ENCODE peak calls at places on chromosomes 5 and 9, in nine cellular contexts. One of them, this sample, is unnamed.
A peak's percentile ranks its signal among the peaks of the same experiment; 100 is the strongest.

GRCh38 chr9:76136986-76137385 is 246.5 kb downstream of the PCSK5 start:
- DNase-seq in adipocyte: peak; percentile 64
- DNase-seq in spleen: no peak
- DNase-seq in sigmoid colon: no peak
- DNase-seq in PC-9: peak; percentile 13
- DNase-seq in heart right ventricle: no peak
- DNase-seq in transverse colon: no peak
- DNase-seq in psoas muscle: no peak
- DNase-seq in IMR-90: peak; percentile 81
- DNase-seq in this sample: no peak

GRCh38 chr9:87029904-87030303 is 82.6 kb upstream of the GAS1 start:
- DNase-seq in adipocyte: no peak
- DNase-seq in spleen: no peak
- DNase-seq in sigmoid colon: no peak
- DNase-seq in PC-9: no peak
- DNase-seq in heart right ventricle: no peak
- DNase-seq in transverse colon: no peak
- DNase-seq in psoas muscle: no peak
- DNase-seq in IMR-90: no peak
- DNase-seq in this sample: no peak

GRCh38 chr5:126868961-126869451 is 92.1 kb downstream of the LMNB1 start:
- DNase-seq in adipocyte: peak; percentile 59
- DNase-seq in spleen: no peak
- DNase-seq in sigmoid colon: no peak
- DNase-seq in PC-9: no peak
- DNase-seq in heart right ventricle: peak; percentile 46
- DNase-seq in transverse colon: no peak
- DNase-seq in psoas muscle: peak; percentile 30
- DNase-seq in IMR-90: peak; percentile 45
- DNase-seq in this sample: peak; percentile 84

GRCh38 chr5:157308826-157309465 is 43.0 kb downstream of the CYFIP2 start:
- DNase-seq in adipocyte: peak; percentile 56
- DNase-seq in spleen: no peak
- DNase-seq in sigmoid colon: no peak
- DNase-seq in PC-9: no peak
- DNase-seq in heart right ventricle: no peak
- DNase-seq in transverse colon: no peak
- DNase-seq in psoas muscle: no peak
- DNase-seq in IMR-90: no peak
- DNase-seq in this sample: no peak

GRCh38 chr9:108761530-108762347 is 94.0 kb downstream of the ACTL7B start:
- DNase-seq in adipocyte: peak; percentile 81
- DNase-seq in spleen: no peak
- DNase-seq in sigmoid colon: peak; percentile 69
- DNase-seq in PC-9: peak; percentile 56
- DNase-seq in heart right ventricle: peak; percentile 29
- DNase-seq in transverse colon: peak; percentile 61
- DNase-seq in psoas muscle: peak; percentile 25
- DNase-seq in IMR-90: peak; percentile 51
- DNase-seq in this sample: peak; percentile 79

GRCh38 chr9:130877300-130877699 is 19.3 kb downstream of the QRFP start:
- DNase-seq in adipocyte: no peak
- DNase-seq in spleen: no peak
- DNase-seq in sigmoid colon: no peak
- DNase-seq in PC-9: no peak
- DNase-seq in heart right ventricle: no peak
- DNase-seq in transverse colon: no peak
- DNase-seq in psoas muscle: no peak
- DNase-seq in IMR-90: no peak
- DNase-seq in this sample: no peak

GRCh38 chr9:114207034-114207815 is 51.9 kb downstream of the COL27A1 start:
- DNase-seq in adipocyte: peak; percentile 66
- DNase-seq in spleen: peak; percentile 58
- DNase-seq in sigmoid colon: peak; percentile 79
- DNase-seq in PC-9: peak; percentile 59
- DNase-seq in heart right ventricle: peak; percentile 71
- DNase-seq in transverse colon: peak; percentile 26
- DNase-seq in psoas muscle: peak; percentile 81
- DNase-seq in IMR-90: peak; percentile 51
- DNase-seq in this sample: peak; percentile 80

GRCh38 chr5:178301641-178302040 is 69.0 kb upstream of the PHYKPL start:
- DNase-seq in adipocyte: no peak
- DNase-seq in spleen: peak; percentile 20
- DNase-seq in sigmoid colon: peak; percentile 34
- DNase-seq in PC-9: no peak
- DNase-seq in heart right ventricle: peak; percentile 2
- DNase-seq in transverse colon: no peak
- DNase-seq in psoas muscle: no peak
- DNase-seq in IMR-90: no peak
- DNase-seq in this sample: no peak

GRCh38 chr5:107466233-107466769 is 204.4 kb downstream of the EFNA5 start:
- DNase-seq in adipocyte: peak; percentile 49
- DNase-seq in spleen: no peak
- DNase-seq in sigmoid colon: no peak
- DNase-seq in PC-9: peak; percentile 77
- DNase-seq in heart right ventricle: no peak
- DNase-seq in transverse colon: no peak
- DNase-seq in psoas muscle: no peak
- DNase-seq in IMR-90: peak; percentile 66
- DNase-seq in this sample: no peak

GRCh38 chr5:91229031-91229623 is 154.0 kb downstream of the ARRDC3 start:
- DNase-seq in adipocyte: peak; percentile 36
- DNase-seq in spleen: no peak
- DNase-seq in sigmoid colon: no peak
- DNase-seq in PC-9: no peak
- DNase-seq in heart right ventricle: no peak
- DNase-seq in transverse colon: no peak
- DNase-seq in psoas muscle: no peak
- DNase-seq in IMR-90: peak; percentile 10
- DNase-seq in this sample: no peak

GRCh38 chr5:1733369-1733768 is 66.3 kb downstream of the MRPL36 start:
- DNase-seq in adipocyte: no peak
- DNase-seq in spleen: no peak
- DNase-seq in sigmoid colon: no peak
- DNase-seq in PC-9: no peak
- DNase-seq in heart right ventricle: no peak
- DNase-seq in transverse colon: no peak
- DNase-seq in psoas muscle: no peak
- DNase-seq in IMR-90: no peak
- DNase-seq in this sample: peak; percentile 26
- H3K27me3 ChIP-seq in adipocyte: peaks cover 34% of the 10 kb centered on the region
- H3K27me3 ChIP-seq in spleen: peaks cover 75% of the 10 kb centered on the region
- H3K27me3 ChIP-seq in sigmoid colon: no peaks in the 10 kb centered on the region
- H3K27me3 ChIP-seq in PC-9: peaks cover 97% of the 10 kb centered on the region
- H3K27me3 ChIP-seq in heart right ventricle: peaks cover 4% of the 10 kb centered on the region
- H3K27me3 ChIP-seq in transverse colon: no peaks in the 10 kb centered on the region
- H3K27me3 ChIP-seq in psoas muscle: peaks cover 20% of the 10 kb centered on the region
- H3K27me3 ChIP-seq in IMR-90: no peaks in the 10 kb centered on the region
- H3K27me3 ChIP-seq in this sample: no peaks in the 10 kb centered on the region

GRCh38 chr5:168292783-168293696 is 1.6 kb downstream of the WWC1 start:
- DNase-seq in adipocyte: no peak
- DNase-seq in spleen: no peak
- DNase-seq in sigmoid colon: no peak
- DNase-seq in PC-9: no peak
- DNase-seq in heart right ventricle: no peak
- DNase-seq in transverse colon: no peak
- DNase-seq in psoas muscle: no peak
- DNase-seq in IMR-90: no peak
- DNase-seq in this sample: peak; percentile 68
- H3K4me3 ChIP-seq in adipocyte: peak overlapping the region; percentile 83
- H3K4me3 ChIP-seq in spleen: no peak overlapping the region
- H3K4me3 ChIP-seq in sigmoid colon: peak overlapping the region; percentile 50
- H3K4me3 ChIP-seq in PC-9: peak overlapping the region; percentile 63
- H3K4me3 ChIP-seq in heart right ventricle: no peak overlapping the region
- H3K4me3 ChIP-seq in transverse colon: no peak overlapping the region
- H3K4me3 ChIP-seq in psoas muscle: no peak overlapping the region
- H3K4me3 ChIP-seq in IMR-90: peak overlapping the region; percentile 98
- H3K4me3 ChIP-seq in this sample: peak overlapping the region; percentile 56

GRCh38 chr9:79387091-79387490 is 184.7 kb upstream of the TLE4 start:
- DNase-seq in adipocyte: no peak
- DNase-seq in spleen: no peak
- DNase-seq in sigmoid colon: no peak
- DNase-seq in PC-9: no peak
- DNase-seq in heart right ventricle: no peak
- DNase-seq in transverse colon: no peak
- DNase-seq in psoas muscle: no peak
- DNase-seq in IMR-90: peak; percentile 83
- DNase-seq in this sample: no peak
- H3K27me3 ChIP-seq in adipocyte: no peaks in the 10 kb centered on the region
- H3K27me3 ChIP-seq in spleen: no peaks in the 10 kb centered on the region
- H3K27me3 ChIP-seq in sigmoid colon: no peaks in the 10 kb centered on the region
- H3K27me3 ChIP-seq in PC-9: peaks cover 5% of the 10 kb centered on the region
- H3K27me3 ChIP-seq in heart right ventricle: no peaks in the 10 kb centered on the region
- H3K27me3 ChIP-seq in transverse colon: no peaks in the 10 kb centered on the region
- H3K27me3 ChIP-seq in psoas muscle: no peaks in the 10 kb centered on the region
- H3K27me3 ChIP-seq in IMR-90: no peaks in the 10 kb centered on the region
- H3K27me3 ChIP-seq in this sample: no peaks in the 10 kb centered on the region

GRCh38 chr5:176366575-176366894 is 1.2 kb downstream of the ARL10 start:
- DNase-seq in adipocyte: no peak
- DNase-seq in spleen: no peak
- DNase-seq in sigmoid colon: no peak
- DNase-seq in PC-9: no peak
- DNase-seq in heart right ventricle: no peak
- DNase-seq in transverse colon: no peak
- DNase-seq in psoas muscle: no peak
- DNase-seq in IMR-90: no peak
- DNase-seq in this sample: no peak
- H3K4me3 ChIP-seq in adipocyte: peak overlapping the region; percentile 89
- H3K4me3 ChIP-seq in spleen: peak overlapping the region; percentile 80
- H3K4me3 ChIP-seq in sigmoid colon: peak overlapping the region; percentile 85
- H3K4me3 ChIP-seq in PC-9: no peak overlapping the region
- H3K4me3 ChIP-seq in heart right ventricle: peak overlapping the region; percentile 74
- H3K4me3 ChIP-seq in transverse colon: no peak overlapping the region
- H3K4me3 ChIP-seq in psoas muscle: peak overlapping the region; percentile 83
- H3K4me3 ChIP-seq in IMR-90: peak overlapping the region; percentile 58
- H3K4me3 ChIP-seq in this sample: peak overlapping the region; percentile 76

DNA sequence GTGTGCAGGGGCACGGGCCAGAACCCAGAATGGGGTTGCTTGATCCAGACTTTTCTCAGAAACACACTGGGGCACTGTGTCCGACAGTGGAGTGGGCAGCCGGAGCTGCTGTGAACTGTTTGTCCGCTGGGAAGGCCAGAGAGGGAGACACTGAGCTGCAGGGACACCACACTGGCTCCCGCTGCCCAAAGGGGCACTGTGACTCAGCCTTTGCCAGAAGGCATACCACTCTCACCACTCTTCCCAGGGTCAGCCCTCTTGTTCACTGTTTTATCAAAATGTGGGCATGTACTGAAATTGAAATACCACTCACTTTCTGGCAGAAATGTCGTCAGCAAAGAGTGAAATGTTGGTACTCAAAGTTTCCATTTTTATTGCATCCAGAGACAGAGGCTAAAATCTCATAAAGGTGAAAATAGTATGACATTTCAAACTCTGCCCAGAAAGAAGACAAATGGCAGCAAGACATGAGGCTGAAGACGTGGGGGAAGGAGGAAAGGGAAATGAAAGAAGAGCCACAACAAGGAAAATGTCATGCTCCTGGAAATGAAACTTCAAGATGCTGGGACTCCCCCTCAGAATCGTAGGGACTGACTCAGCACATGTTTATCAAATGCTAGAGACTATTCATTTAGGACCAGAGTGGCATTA is 4.5 kb upstream of the IL7R start:
- DNase-seq in adipocyte: no peak
- DNase-seq in spleen: no peak
- DNase-seq in sigmoid colon: no peak
- DNase-seq in PC-9: peak; percentile 17
- DNase-seq in heart right ventricle: no peak
- DNase-seq in transverse colon: no peak
- DNase-seq in psoas muscle: peak; percentile 13
- DNase-seq in IMR-90: peak; percentile 43
- DNase-seq in this sample: no peak
- H3K27me3 ChIP-seq in adipocyte: no peaks in the 10 kb centered on the region
- H3K27me3 ChIP-seq in spleen: no peaks in the 10 kb centered on the region
- H3K27me3 ChIP-seq in sigmoid colon: no peaks in the 10 kb centered on the region
- H3K27me3 ChIP-seq in PC-9: no peaks in the 10 kb centered on the region
- H3K27me3 ChIP-seq in heart right ventricle: no peaks in the 10 kb centered on the region
- H3K27me3 ChIP-seq in transverse colon: no peaks in the 10 kb centered on the region
- H3K27me3 ChIP-seq in psoas muscle: no peaks in the 10 kb centered on the region
- H3K27me3 ChIP-seq in IMR-90: no peaks in the 10 kb centered on the region
- H3K27me3 ChIP-seq in this sample: no peaks in the 10 kb centered on the region

DNA sequence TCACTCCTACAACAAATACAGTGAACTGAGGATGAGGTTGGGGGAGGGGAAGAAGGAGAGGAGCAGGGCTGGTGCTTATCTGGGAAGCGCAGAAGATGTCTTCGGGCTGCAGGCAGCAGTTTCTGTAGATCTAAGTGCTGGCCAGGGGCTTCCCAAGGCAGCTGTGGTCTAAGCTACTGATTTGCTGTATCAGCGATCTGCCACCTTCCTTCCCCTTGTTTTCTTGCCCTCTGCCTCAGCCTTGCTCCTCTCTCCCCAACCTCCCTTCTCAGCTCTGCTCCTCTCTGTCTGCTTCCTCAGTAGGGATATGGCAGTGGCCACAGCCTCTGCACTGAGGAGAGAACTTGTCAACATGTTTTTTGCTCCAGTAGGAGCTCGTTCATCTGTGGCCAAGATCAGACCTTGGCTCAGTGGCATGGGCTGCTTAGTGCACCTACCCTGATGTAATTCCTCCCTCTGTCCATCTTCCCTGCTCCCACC is 42.8 kb upstream of the IL6ST start:
- DNase-seq in adipocyte: no peak
- DNase-seq in spleen: no peak
- DNase-seq in sigmoid colon: no peak
- DNase-seq in PC-9: no peak
- DNase-seq in heart right ventricle: no peak
- DNase-seq in transverse colon: no peak
- DNase-seq in psoas muscle: no peak
- DNase-seq in IMR-90: no peak
- DNase-seq in this sample: no peak
- H3K4me3 ChIP-seq in adipocyte: no peak overlapping the region
- H3K4me3 ChIP-seq in spleen: no peak overlapping the region
- H3K4me3 ChIP-seq in sigmoid colon: no peak overlapping the region
- H3K4me3 ChIP-seq in PC-9: no peak overlapping the region
- H3K4me3 ChIP-seq in heart right ventricle: no peak overlapping the region
- H3K4me3 ChIP-seq in transverse colon: no peak overlapping the region
- H3K4me3 ChIP-seq in psoas muscle: no peak overlapping the region
- H3K4me3 ChIP-seq in IMR-90: no peak overlapping the region
- H3K4me3 ChIP-seq in this sample: no peak overlapping the region

This sample was measured in H7.